ENCODE peak calls at places on chromosomes 16 and 17, in nine cellular contexts. U is non-pigmented ciliary epithelial cell; K is retina; F is fibroblast of mammary gland; B is cardiac fibroblast; A is hepatocyte; Z is T-helper 9 cell; I is stimulated activated CD4-positive, alpha-beta T cell treated with anti-CD3 and anti-CD28 coated beads, Interleukin-12 subunit alpha, Interleukin-12 subunit beta, amount 100 ng/mL, for 4 hours; G is activated CD8-positive, alpha-beta memory T cell treated with anti-CD3 and anti-CD28 coated beads for 24 hours. O is an unnamed sample.

GRCh38 chr17:81346908-81347349 is 48.3 kb upstream of the BAHCC1 start:
- DNase-seq in K (no peak), Z (no peak), F (no peak), B (no peak), U (no peak), G (no peak), A (peak; percentile 12), I (no peak), O (no peak)

GRCh38 chr16:65229191-65229662 is 107.4 kb upstream of the CDH11 start:
- DNase-seq in I (no peak), K (no peak), B (peak; percentile 24), F (peak; percentile 36), U (no peak), A (peak; percentile 15), Z (no peak), G (no peak), O (no peak)

GRCh38 chr16:83475108-83475507 is 332.7 kb upstream of the HSBP1 start:
- DNase-seq in Z (no peak), I (no peak), G (no peak), A (no peak), K (no peak), U (no peak), B (no peak), F (no peak), O (no peak)

GRCh38 chr17:5955764-5956163 is 114.4 kb upstream of the WSCD1 start:
- DNase-seq in K (no peak), Z (no peak), F (no peak), I (no peak), U (no peak), B (no peak), G (no peak), A (no peak), O (no peak)

GRCh38 chr16:85075236-85075924 is 36.9 kb downstream of the CIBAR2 start:
- DNase-seq in F (no peak), U (no peak), A (no peak), B (no peak), Z (no peak), I (no peak), G (no peak), K (no peak), O (peak; percentile 8)

GRCh38 chr17:82489117-82489516 is 30.4 kb upstream of the FOXK2 start:
- DNase-seq in Z (no peak), K (no peak), F (peak; percentile 77), I (no peak), U (no peak), B (peak; percentile 53), A (no peak), G (no peak), O (no peak)

GRCh38 chr16:4315185-4316102 is at the start of gene GLIS2:
- DNase-seq in U (no peak), G (peak; percentile 68), A (peak; percentile 95), B (peak; percentile 92), Z (peak; percentile 32), I (no peak), F (peak; percentile 63), K (peak; percentile 78), O (peak; percentile 87)

GRCh38 chr17:76532072-76532651 is 5.3 kb downstream of the CYGB start:
- DNase-seq in B (peak; percentile 49), I (no peak), F (peak; percentile 35), K (no peak), U (no peak), Z (no peak), G (no peak), A (no peak), O (no peak)

GRCh38 chr16:10569629-10570028 is 10.8 kb downstream of the EMP2 start:
- DNase-seq in Z (no peak), F (no peak), B (no peak), A (no peak), I (no peak), U (no peak), K (no peak), G (no peak), O (no peak)

GRCh38 chr16:83552193-83552592 is 255.6 kb upstream of the HSBP1 start:
- DNase-seq in I (no peak), G (no peak), A (no peak), K (no peak), U (no peak), Z (no peak), B (peak; percentile 27), F (peak; percentile 33), O (no peak)

GRCh38 chr17:74215332-74215727 is 2.0 kb downstream of the TTYH2 start:
- DNase-seq in F (no peak), B (no peak), G (no peak), U (no peak), K (no peak), Z (no peak), I (no peak), A (no peak), O (no peak)

GRCh38 chr16:53282975-53283946 is 151.0 kb upstream of the RBL2 start:
- DNase-seq in F (peak; percentile 57), B (peak; percentile 66), I (no peak), A (peak; percentile 36), U (no peak), Z (no peak), G (no peak), K (peak; percentile 31), O (no peak)

GRCh38 chr17:35088911-35089845 is 25.7 kb upstream of the RFFL start:
- DNase-seq in A (peak; percentile 96), U (no peak), G (peak; percentile 96), Z (peak; percentile 88), F (peak; percentile 65), I (peak; percentile 92), B (peak; percentile 85), K (peak; percentile 87), O (peak; percentile 90)

GRCh38 chr17:43171761-43172487 is 910 bp downstream of the NBR1 start:
- DNase-seq in I (no peak), F (peak; percentile 93), U (peak; percentile 71), Z (no peak), G (peak; percentile 61), B (peak; percentile 95), A (peak; percentile 84), K (peak; percentile 17), O (no peak)

GRCh38 chr17:75032896-75033294 is 13.9 kb downstream of the ATP5PD start:
- DNase-seq in U (no peak), I (no peak), A (no peak), G (no peak), K (peak; percentile 53), F (peak; percentile 15), Z (peak; percentile 10), B (peak; percentile 31), O (no peak)

GRCh38 chr16:53504161-53504663 is 1.2 kb upstream of the AKTIP start:
- DNase-seq in I (peak; percentile 13), A (peak; percentile 41), B (peak; percentile 84), Z (no peak), U (no peak), G (peak; percentile 73), K (peak; percentile 72), F (peak; percentile 82), O (peak; percentile 46)

GRCh38 chr16:81645303-81645702 is 133.8 kb upstream of the PLCG2 start:
- DNase-seq in B (peak; percentile 94), Z (no peak), U (peak; percentile 81), K (peak; percentile 58), G (no peak), I (no peak), A (peak; percentile 79), F (peak; percentile 74), O (no peak)

O was measured in glutamatergic neuron.